ENCODE peak calls at places on chromosomes 5 and 9, in eight cellular contexts. O is GM23248, A is fibroblast of lung, L is K562, G is neural progenitor cell, T is GM23338, R is mammary epithelial cell, X is PC-3. H is an unnamed sample.

GRCh38 chr9:90059436-90059835 is 454.6 kb downstream of the GADD45G start:
- DNase-seq in L (no peak), R (no peak), X (no peak), A (no peak), T (no peak), G (no peak), O (no peak), H (no peak)

GRCh38 chr9:93612796-93613154 is 36.4 kb downstream of the PHF2 start:
- DNase-seq in G (no peak), O (no peak), X (no peak), R (peak; percentile 67), T (no peak), L (no peak), A (no peak), H (no peak)

GRCh38 chr9:121800376-121800775 is 148.9 kb downstream of the DAB2IP start:
- DNase-seq in X (no peak), A (no peak), R (no peak), O (no peak), G (no peak), L (no peak), T (no peak), H (no peak)

GRCh38 chr5:33772276-33772990 is 119.4 kb downstream of the ADAMTS12 start:
- DNase-seq in X (peak; percentile 50), G (no peak), A (peak; percentile 80), L (no peak), R (peak; percentile 87), O (peak; percentile 82), T (no peak), H (no peak)

GRCh38 chr5:127848098-127848497 is 144.9 kb downstream of the CCDC192 start:
- DNase-seq in O (no peak), X (no peak), L (no peak), G (no peak), T (no peak), A (no peak), R (no peak), H (peak; percentile 30)

GRCh38 chr5:156396063-156396829 is 69.3 kb downstream of the SGCD start:
- DNase-seq in O (peak; percentile 75), R (no peak), L (no peak), A (no peak), T (no peak), X (no peak), G (no peak), H (peak; percentile 13)

GRCh38 chr5:149188383-149188782 is 47.1 kb downstream of the ABLIM3 start:
- DNase-seq in O (no peak), T (no peak), G (no peak), X (no peak), A (no peak), L (no peak), R (no peak), H (no peak)

GRCh38 chr5:42274913-42275312 is 148.3 kb upstream of the GHR start:
- DNase-seq in R (no peak), G (no peak), X (peak; percentile 84), O (peak; percentile 1), A (peak; percentile 88), T (peak; percentile 50), L (no peak), H (no peak)

GRCh38 chr9:99073985-99074901 is 30.7 kb upstream of the TGFBR1 start:
- DNase-seq in G (no peak), T (no peak), A (no peak), L (peak; percentile 47), X (no peak), O (no peak), R (no peak), H (no peak)

GRCh38 chr5:76468625-76469410 is 65.7 kb downstream of the IQGAP2 start:
- DNase-seq in R (no peak), A (no peak), O (no peak), G (no peak), L (no peak), T (no peak), X (no peak), H (peak; percentile 40)

GRCh38 chr5:72347801-72348305 is 27.7 kb downstream of the PTCD2 start:
- DNase-seq in A (peak; percentile 98), R (peak; percentile 86), T (no peak), L (no peak), G (no peak), O (peak; percentile 96), X (peak; percentile 67), H (peak; percentile 40)

GRCh38 chr5:124301850-124302249 is 444.6 kb downstream of the ZNF608 start:
- DNase-seq in O (peak; percentile 56), G (peak; percentile 14), A (peak; percentile 20), X (no peak), R (no peak), L (no peak), T (no peak), H (peak; percentile 21)

GRCh38 chr9:135372036-135372435 is 107.5 kb upstream of the PPP1R26 start:
- DNase-seq in X (no peak), T (no peak), L (no peak), R (no peak), O (no peak), A (no peak), G (no peak), H (no peak)

GRCh38 chr5:19322716-19323485 is 665.1 kb downstream of the CDH18 start:
- DNase-seq in X (peak; percentile 70), R (peak; percentile 91), O (no peak), G (no peak), T (peak; percentile 2), L (no peak), A (peak; percentile 75), H (peak; percentile 28)

DNA sequence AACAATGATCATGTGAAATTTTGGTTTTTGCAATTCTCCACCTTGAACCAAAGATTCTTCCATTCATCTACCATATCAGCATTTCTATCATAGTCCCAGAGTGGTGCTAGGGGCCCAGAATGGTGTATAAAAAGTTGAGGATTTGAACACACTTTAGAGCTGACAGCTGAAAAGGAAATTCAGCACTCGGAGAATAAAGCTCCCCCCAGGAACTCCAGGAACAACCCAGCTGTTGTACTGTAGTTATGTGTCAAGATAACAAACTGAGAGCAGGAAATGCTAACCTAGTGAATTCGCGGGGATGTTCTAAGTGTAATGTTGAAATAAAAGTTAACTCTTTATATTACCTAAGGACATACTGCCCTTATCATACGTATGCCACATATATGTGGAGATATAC is 216.7 kb downstream of the NFIB start:
- DNase-seq in X (no peak), A (peak; percentile 68), O (peak; percentile 20), T (peak; percentile 21), G (no peak), R (peak; percentile 44), L (no peak), H (peak; percentile 24)
- TF ChIP-seq EZH2 in X (no peak), A (no peak), O (no peak), T (no peak), G (no peak), R (no peak), L (no peak), H (no peak)

DNA sequence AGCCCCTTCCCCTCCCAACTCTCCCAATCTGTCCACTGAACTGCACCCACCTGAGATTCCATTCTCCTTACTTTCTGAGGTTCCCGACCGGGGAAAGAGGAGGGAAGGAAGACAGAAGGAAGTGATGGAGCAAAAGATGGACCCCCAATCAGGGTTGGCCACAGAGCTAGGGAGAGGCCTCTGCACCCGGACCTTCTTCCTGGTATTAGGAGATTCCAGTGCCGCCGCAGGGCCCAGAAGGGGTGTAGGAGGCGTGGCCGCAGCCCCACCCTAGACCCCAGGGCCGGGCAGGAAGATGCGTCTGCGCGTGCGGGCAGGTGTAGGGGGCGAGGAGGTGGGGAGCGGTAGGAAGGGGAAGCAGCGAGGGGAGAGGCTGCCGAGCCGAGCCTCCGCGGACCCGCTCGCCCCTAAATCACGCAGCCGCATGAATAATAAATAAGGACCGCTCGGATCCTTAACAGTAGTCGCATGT is 104.2 kb upstream of the MVB12B start:
- DNase-seq in G (no peak), R (no peak), L (no peak), O (no peak), T (peak; percentile 69), X (no peak), A (no peak), H (no peak)
- TF ChIP-seq EZH2 in G (no peak), R (no peak), L (no peak), O (peak; percentile 49), T (no peak), X (no peak), A (peak; percentile 40), H (no peak)

DNA sequence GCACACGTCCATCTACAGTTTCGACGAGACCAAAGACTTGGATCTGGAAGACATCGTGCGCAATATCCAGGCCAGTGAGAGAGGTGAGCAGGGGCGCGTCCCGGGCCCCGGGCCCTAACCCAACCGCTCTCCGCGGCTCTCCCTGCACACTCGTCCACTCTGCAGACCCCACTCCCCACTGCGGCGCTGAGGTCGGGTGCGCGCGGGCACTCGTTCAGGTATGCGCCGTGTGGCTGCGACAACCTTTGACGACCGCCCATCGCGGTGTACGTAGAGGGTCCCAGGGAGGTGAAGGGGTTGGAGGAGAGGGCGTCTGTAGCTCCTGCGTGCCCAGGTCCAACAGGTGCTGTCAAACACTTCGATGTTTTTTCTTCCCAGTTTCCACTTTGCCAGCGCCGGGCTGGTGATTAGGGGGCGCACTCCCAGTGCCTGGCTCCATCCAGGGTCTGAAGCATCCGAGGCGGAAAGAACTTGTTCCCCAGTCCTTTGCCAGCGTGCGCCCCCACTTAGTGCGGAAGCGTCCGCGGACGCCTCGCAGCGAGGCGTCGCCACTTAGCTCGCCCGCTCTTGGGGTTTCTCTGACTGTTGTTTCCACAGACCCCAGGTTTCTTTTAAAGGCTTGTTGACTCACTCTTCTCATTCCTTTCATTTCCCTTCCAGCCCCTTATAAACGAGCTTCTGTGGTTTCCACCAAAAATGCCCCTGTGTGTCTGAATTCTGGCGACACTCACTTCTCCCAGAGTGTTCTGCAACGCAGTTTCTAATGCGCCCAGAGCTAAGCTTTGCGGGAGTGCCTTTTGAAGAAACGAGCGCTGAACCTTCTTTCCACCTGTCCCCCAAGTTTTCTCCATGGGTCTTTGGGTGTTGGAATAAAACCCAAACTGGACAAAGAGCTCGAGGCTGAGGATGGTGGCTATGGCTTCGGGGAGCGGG is 1.6 kb downstream of the NPR3 start:
- DNase-seq in T (peak; percentile 59), A (peak; percentile 34), X (peak; percentile 15), R (no peak), L (no peak), O (peak; percentile 64), G (peak; percentile 61), H (no peak)
- TF ChIP-seq EZH2 in T (peak; percentile 99), A (peak; percentile 33), X (no peak), R (peak; percentile 41), L (no peak), O (no peak), G (peak; percentile 78), H (peak; percentile 44)

DNA sequence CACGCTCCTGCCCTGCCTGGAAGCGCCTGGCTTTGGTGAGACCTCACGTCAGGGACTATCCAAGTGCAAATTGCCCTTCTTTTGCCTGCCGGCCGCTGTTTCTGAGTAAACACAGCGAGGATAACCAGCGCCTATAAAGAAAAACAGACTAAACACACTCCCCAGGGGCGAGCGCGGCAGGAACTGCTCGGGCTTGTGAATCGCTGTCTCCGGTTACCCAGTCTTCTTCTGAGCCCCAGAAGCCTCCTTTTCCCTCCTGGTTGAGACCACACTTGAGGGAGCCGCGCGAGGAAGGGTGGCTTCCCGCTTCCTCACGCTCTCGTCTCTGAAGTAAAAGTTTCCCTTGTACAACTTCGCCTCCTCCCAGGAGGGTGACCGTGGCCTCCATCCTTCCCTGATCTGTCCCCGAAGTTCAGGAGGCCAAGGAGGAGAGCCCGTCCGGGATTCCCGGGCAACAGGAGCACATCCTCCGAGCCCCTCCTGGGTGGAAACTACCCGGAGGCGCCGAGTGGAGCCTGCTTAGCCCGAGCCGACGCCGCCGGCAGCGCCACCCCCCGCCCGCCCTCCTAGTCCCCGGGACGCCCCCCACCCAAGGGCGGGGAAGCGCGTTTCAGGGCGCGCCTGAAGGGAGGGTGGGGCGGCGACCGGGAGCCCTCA is 1.0 kb downstream of the HCN1 start:
- DNase-seq in G (peak; percentile 39), L (no peak), X (no peak), R (no peak), O (no peak), A (no peak), T (peak; percentile 52), H (peak; percentile 19)
- TF ChIP-seq EZH2 in G (peak; percentile 70), L (no peak), X (no peak), R (no peak), O (no peak), A (no peak), T (no peak), H (peak; percentile 62)

GRCh38 chr9:97502222-97502983 is 937 bp downstream of the TMOD1 start:
- DNase-seq in A (no peak), R (no peak), G (peak; percentile 48), O (no peak), L (peak; percentile 33), T (peak; percentile 67), X (no peak), H (peak; percentile 23)
- TF ChIP-seq EZH2 in A (peak; percentile 67), R (peak; percentile 47), G (peak; percentile 92), O (peak; percentile 27), L (no peak), T (peak; percentile 76), X (no peak), H (peak; percentile 62)

H was measured in hepatocyte.